ENCODE peak calls at places on chromosomes 4 and X, in eight cellular contexts. L is suprapubic skin; O is stomach; U is left lung; T is CD8-positive, alpha-beta T cell; H is A549; Y is prostate gland; M is heart left ventricle. D is an unnamed sample.

GRCh38 chrX:136189222-136189621 is 41.9 kb downstream of the FHL1 start:
- DNase-seq in L (no peak), O (no peak), U (no peak), T (no peak), H (no peak), Y (no peak), M (peak; percentile 37), D (no peak)

GRCh38 chr4:118288097-118288496 is 64.7 kb downstream of the PRSS12 start:
- DNase-seq in L (no peak), O (no peak), U (no peak), T (no peak), H (no peak), Y (no peak), M (no peak), D (no peak)

GRCh38 chr4:21869978-21870745 is 78.4 kb downstream of the KCNIP4 start:
- DNase-seq in L (no peak), O (no peak), U (no peak), T (no peak), H (no peak), Y (no peak), M (no peak), D (no peak)

GRCh38 chr4:128145727-128146126 is 84.6 kb downstream of the LARP1B start:
- DNase-seq in L (no peak), O (no peak), U (no peak), T (no peak), H (no peak), Y (no peak), M (no peak), D (no peak)

GRCh38 chr4:176549161-176549865 is 229.5 kb downstream of the SPCS3 start:
- DNase-seq in L (no peak), O (no peak), U (no peak), T (no peak), H (no peak), Y (no peak), M (no peak), D (no peak)

GRCh38 chr4:123361195-123361861 is 35.3 kb upstream of the SPRY1 start:
- DNase-seq in L (no peak), O (no peak), U (no peak), T (no peak), H (no peak), Y (no peak), M (no peak), D (no peak)

GRCh38 chrX:1119275-1119674 is 93.2 kb downstream of the CRLF2 start:
- DNase-seq in L (no peak), O (no peak), U (no peak), T (no peak), H (no peak), Y (no peak), M (no peak), D (no peak)

GRCh38 chr4:153722036-153722435 is 37.8 kb downstream of the RNF175 start:
- DNase-seq in L (no peak), O (no peak), U (no peak), T (no peak), H (no peak), Y (no peak), M (no peak), D (no peak)

GRCh38 chr4:15912961-15913630 is 25.4 kb downstream of the FGFBP1 start:
- DNase-seq in L (no peak), O (no peak), U (no peak), T (no peak), H (no peak), Y (no peak), M (no peak), D (no peak)

GRCh38 chr4:104901438-104901837 is 245.2 kb upstream of the TET2 start:
- DNase-seq in L (no peak), O (no peak), U (no peak), T (no peak), H (no peak), Y (peak; percentile 19), M (no peak), D (no peak)

GRCh38 chr4:876780-877179 is 50.9 kb upstream of the CPLX1 start:
- DNase-seq in L (no peak), O (no peak), U (no peak), T (no peak), H (no peak), Y (no peak), M (no peak), D (no peak)

GRCh38 chr4:151820004-151820403 is 59.2 kb upstream of the GATB start:
- DNase-seq in L (no peak), O (no peak), U (no peak), T (no peak), H (no peak), Y (no peak), M (no peak), D (no peak)

GRCh38 chrX:56800307-56800706 is 71.3 kb downstream of the NBDY start:
- DNase-seq in L (no peak), O (no peak), U (no peak), T (no peak), H (no peak), Y (no peak), M (no peak), D (no peak)

GRCh38 chr4:138562544-138562961 is 320.4 kb upstream of the SLC7A11 start:
- DNase-seq in L (no peak), O (no peak), U (no peak), T (no peak), H (no peak), Y (no peak), M (peak; percentile 44), D (no peak)

GRCh38 chr4:99120501-99120900 is 23.6 kb downstream of the ADH4 start:
- DNase-seq in L (no peak), O (no peak), U (peak; percentile 46), T (no peak), H (no peak), Y (no peak), M (no peak), D (no peak)

GRCh38 chr4:122456228-122457106 is at the start of gene IL2:
- DNase-seq in L (no peak), O (no peak), U (no peak), T (no peak), H (no peak), Y (no peak), M (no peak), D (no peak)

DNA sequence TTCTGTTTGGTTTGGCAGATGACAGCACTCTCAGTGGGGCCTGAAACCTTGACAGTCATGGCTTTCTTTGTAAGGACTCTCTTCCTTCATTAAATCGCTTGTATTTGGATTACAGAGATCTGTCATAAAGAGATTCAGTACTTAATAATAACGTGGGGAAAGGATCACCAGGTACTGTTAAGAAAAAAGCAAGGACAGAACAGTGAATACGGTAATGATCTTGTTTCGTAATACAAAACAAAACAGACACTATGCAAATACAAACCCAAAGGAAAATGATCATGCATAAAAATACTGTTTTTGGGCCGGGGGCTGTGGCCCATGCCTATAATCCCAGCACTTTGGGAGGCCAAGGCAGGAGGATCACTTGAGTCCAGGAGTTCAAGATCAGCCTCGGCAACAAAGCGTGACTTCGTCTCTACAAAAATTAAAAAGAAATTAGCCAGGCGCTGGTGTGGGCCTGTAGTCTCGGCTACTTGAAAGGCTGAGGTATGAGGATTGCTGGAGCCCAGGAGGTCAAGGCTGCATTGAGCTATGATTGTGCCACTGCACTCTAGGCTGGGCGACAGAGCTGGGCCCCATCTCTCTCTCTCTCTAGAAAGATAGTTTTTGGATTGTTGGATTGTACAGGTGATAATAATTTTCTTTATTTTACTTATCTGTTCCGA is 64.6 kb downstream of the TRAPPC11 start:
- DNase-seq in L (no peak), O (no peak), U (no peak), T (no peak), H (no peak), Y (no peak), M (no peak), D (no peak)
- H3K4me3 ChIP-seq in L (no peak overlapping the region), O (no peak overlapping the region), U (no peak overlapping the region), T (peak overlapping the region; percentile 20), H (no peak overlapping the region), Y (no peak overlapping the region), M (no peak overlapping the region), D (peak overlapping the region; percentile 54)

GRCh38 chrX:38116706-38117105 is 104.0 kb downstream of the SRPX start:
- DNase-seq in L (no peak), O (no peak), U (no peak), T (no peak), H (no peak), Y (no peak), M (no peak), D (no peak)
- TF ChIP-seq CTCF in L (no peak), O (no peak), U (no peak), T (no peak), H (no peak), Y (no peak), M (no peak), D (no peak)

GRCh38 chr4:67549123-67549522 is 3.8 kb upstream of the CENPC start:
- DNase-seq in L (no peak), O (no peak), U (no peak), T (no peak), H (no peak), Y (no peak), M (no peak), D (no peak)

GRCh38 chr4:67555447-67555846 is 3.1 kb upstream of the STAP1 start:
- DNase-seq in L (no peak), O (no peak), U (no peak), T (no peak), H (no peak), Y (no peak), M (no peak), D (no peak)

GRCh38 chr4:67545996-67546356 is 673 bp upstream of the CENPC start:
- DNase-seq in L (no peak), O (no peak), U (no peak), T (no peak), H (no peak), Y (no peak), M (no peak), D (no peak)

GRCh38 chr4:67546971-67547370 is 1.7 kb upstream of the CENPC start:
- DNase-seq in L (no peak), O (no peak), U (no peak), T (no peak), H (no peak), Y (no peak), M (no peak), D (no peak)

DNA sequence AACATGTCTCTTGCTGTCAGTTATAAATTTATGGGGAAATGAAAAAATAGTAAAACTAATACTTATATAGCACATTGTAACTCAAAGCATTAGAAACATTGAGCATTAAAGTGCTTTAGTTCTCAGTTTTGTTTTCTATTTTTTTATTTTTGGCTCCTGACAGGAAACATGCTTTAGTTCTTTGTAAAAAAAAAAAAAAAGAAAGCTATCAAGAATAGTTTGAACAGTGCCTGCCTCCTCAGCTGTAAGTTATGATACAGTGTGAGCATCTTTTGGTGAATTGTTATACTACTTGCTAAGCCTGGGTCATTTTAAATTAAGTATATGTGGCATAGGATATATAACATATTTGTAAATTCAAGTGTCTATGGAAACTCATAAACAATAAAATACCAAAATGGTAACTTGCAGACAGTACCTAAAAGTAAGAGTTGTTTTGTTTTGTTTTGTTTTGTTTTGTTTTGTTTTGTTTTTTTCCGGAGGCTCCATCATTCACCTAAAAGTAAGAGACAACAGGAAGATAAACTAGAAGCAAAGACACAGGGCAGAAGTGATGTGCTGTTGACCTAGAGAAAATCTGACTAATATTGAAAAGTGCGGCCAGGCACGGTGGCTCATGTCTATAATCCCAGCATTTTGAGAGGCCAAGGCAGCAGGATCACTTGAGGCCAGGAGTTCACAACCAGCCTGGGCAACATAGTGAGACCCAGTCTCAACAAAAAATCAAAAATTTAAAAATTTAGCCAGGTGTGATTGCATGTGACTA is 5.4 kb upstream of the CENPC start:
- DNase-seq in L (no peak), O (no peak), U (no peak), T (no peak), H (no peak), Y (no peak), M (no peak), D (no peak)
- H3K4me3 ChIP-seq in L (no peak overlapping the region), O (no peak overlapping the region), U (no peak overlapping the region), T (no peak overlapping the region), H (no peak overlapping the region), Y (no peak overlapping the region), M (no peak overlapping the region), D (peak overlapping the region; percentile 52)

GRCh38 chr4:76426272-76426671 is 5.3 kb upstream of the CCDC158 start:
- DNase-seq in L (no peak), O (no peak), U (no peak), T (no peak), H (no peak), Y (no peak), M (no peak), D (no peak)
- TF ChIP-seq CTCF in L (no peak), O (no peak), U (no peak), T (no peak), H (peak; percentile 18), Y (peak; percentile 26), M (no peak), D (no peak)

D was measured in GM12864.